ENCODE peak calls at places on chromosomes 7 and 10, in nine cellular contexts. J is mucosa of descending colon; R is OCI-LY7; Z is lower lobe of right lung; I is breast epithelium; N is CD8-positive, alpha-beta T cell; Q is heart left ventricle; X is fibroblast of lung; D is upper lobe of right lung. L is an unnamed sample. For H3K4me1, the result is how much of the 10 kb centered on the place peaks cover.

GRCh38 chr7:80134536-80135305 is at the start of gene GNAI1:
- DNase-seq in D (peak), R (no peak), I (no peak), X (peak), N (peak), Q (peak), Z (peak), J (peak), L (peak)

GRCh38 chr10:21509391-21510217 is 15.9 kb downstream of the SKIDA1 start:
- DNase-seq in R (no peak), J (no peak), D (peak), Z (no peak), N (no peak), I (no peak), X (no peak), Q (no peak), L (no peak)

GRCh38 chr7:151757274-151757673 is 119.6 kb downstream of the PRKAG2 start:
- DNase-seq in D (no peak), R (no peak), Q (no peak), J (no peak), I (no peak), N (no peak), X (peak), Z (no peak), L (no peak)

GRCh38 chr7:97027427-97028234 is 3.0 kb upstream of the DLX5 start:
- DNase-seq in I (peak), R (peak), X (peak), Z (peak), Q (peak), D (peak), J (peak), N (peak), L (peak)

GRCh38 chr10:110694820-110695219 is 50.7 kb downstream of the RBM20 start:
- DNase-seq in Q (no peak), I (no peak), Z (no peak), X (no peak), J (no peak), D (no peak), R (no peak), N (no peak), L (no peak)

GRCh38 chr7:133861876-133862275 is 265.3 kb upstream of the LRGUK start:
- DNase-seq in Q (no peak), J (no peak), R (no peak), D (no peak), X (no peak), N (no peak), I (no peak), Z (no peak), L (no peak)

GRCh38 chr10:62815373-62816111 is 624 bp downstream of the EGR2 start:
- DNase-seq in I (no peak), N (peak), D (peak), Q (no peak), J (peak), R (no peak), Z (peak), X (no peak), L (no peak)

GRCh38 chr10:88986549-88987242 is 3.9 kb upstream of the FAS start:
- DNase-seq in Q (no peak), N (no peak), X (peak), I (no peak), R (peak), Z (no peak), J (no peak), D (no peak), L (peak)

GRCh38 chr10:35423505-35424306 is 87.4 kb downstream of the CCNY start:
- DNase-seq in I (no peak), Q (no peak), X (no peak), J (no peak), N (no peak), Z (no peak), R (no peak), D (no peak), L (no peak)

GRCh38 chr10:70145166-70145665 is 1.3 kb downstream of the TYSND1 start:
- DNase-seq in X (no peak), Q (no peak), J (no peak), R (no peak), I (no peak), N (no peak), D (no peak), Z (no peak), L (no peak)

GRCh38 chr7:140734096-140734495 is 37.6 kb downstream of the NDUFB2 start:
- DNase-seq in Q (no peak), J (no peak), I (no peak), X (no peak), R (peak), N (no peak), D (no peak), Z (no peak), L (no peak)

GRCh38 chr7:2870471-2870941 is 26.4 kb upstream of the GNA12 start:
- DNase-seq in N (peak), R (peak), J (peak), Z (peak), D (peak), X (peak), I (no peak), Q (peak), L (no peak)

GRCh38 chr7:99381664-99382075 is 7.1 kb downstream of the ARPC1B start:
- DNase-seq in X (no peak), N (no peak), I (no peak), J (no peak), D (no peak), Z (no peak), R (no peak), Q (no peak), L (no peak)

GRCh38 chr7:137751361-137752009 is 95.3 kb downstream of the DGKI start:
- DNase-seq in J (no peak), N (no peak), Z (no peak), D (no peak), Q (no peak), X (no peak), R (no peak), I (no peak), L (no peak)

GRCh38 chr10:127743205-127743604 is 6.2 kb downstream of the FOXI2 start:
- DNase-seq in Z (no peak), D (no peak), N (no peak), J (no peak), R (no peak), Q (no peak), X (no peak), I (no peak), L (no peak)

GRCh38 chr7:93622036-93622714 is 47.7 kb upstream of the CALCR start:
- DNase-seq in X (peak), R (peak), Z (no peak), D (no peak), I (no peak), J (no peak), Q (peak), N (no peak), L (peak)

GRCh38 chr7:141674702-141675101 is 27.3 kb downstream of the DENND11 start:
- DNase-seq in X (no peak), Z (no peak), R (peak), N (no peak), Q (no peak), J (no peak), I (no peak), D (no peak), L (no peak)

GRCh38 chr10:127117125-127117524 is 79.3 kb downstream of the INSYN2A start:
- DNase-seq in N (peak), D (peak), J (peak), Z (no peak), X (peak), Q (peak), I (no peak), R (peak), L (peak)

GRCh38 chr10:31745612-31746376 is 182.8 kb downstream of the ARHGAP12 start:
- DNase-seq in I (no peak), R (no peak), N (peak), X (peak), J (no peak), D (no peak), Q (no peak), Z (no peak), L (peak)

GRCh38 chr7:50667789-50668226 is 102.6 kb upstream of the DDC start:
- DNase-seq in X (peak), J (no peak), Z (no peak), Q (peak), R (no peak), N (no peak), D (no peak), I (no peak), L (no peak)

GRCh38 chr7:24882989-24883631 is 96.9 kb downstream of the OSBPL3 start:
- DNase-seq in Z (no peak), Q (peak), I (no peak), J (no peak), R (peak), X (peak), D (no peak), N (no peak), L (no peak)

GRCh38 chr10:87961314-87961713 is 97.9 kb downstream of the PTEN start:
- DNase-seq in D (no peak), J (no peak), Q (no peak), I (no peak), Z (no peak), N (no peak), X (peak), R (no peak), L (peak)

GRCh38 chr10:88154596-88155250 is 291.3 kb downstream of the PTEN start:
- DNase-seq in Q (no peak), Z (no peak), X (peak), N (no peak), R (no peak), J (no peak), I (no peak), D (no peak), L (no peak)

GRCh38 chr10:104317195-104318095 is 20.8 kb downstream of the ITPRIP start:
- DNase-seq in I (no peak), X (peak), N (no peak), J (no peak), R (peak), Q (no peak), D (peak), Z (no peak), L (no peak)

DNA sequence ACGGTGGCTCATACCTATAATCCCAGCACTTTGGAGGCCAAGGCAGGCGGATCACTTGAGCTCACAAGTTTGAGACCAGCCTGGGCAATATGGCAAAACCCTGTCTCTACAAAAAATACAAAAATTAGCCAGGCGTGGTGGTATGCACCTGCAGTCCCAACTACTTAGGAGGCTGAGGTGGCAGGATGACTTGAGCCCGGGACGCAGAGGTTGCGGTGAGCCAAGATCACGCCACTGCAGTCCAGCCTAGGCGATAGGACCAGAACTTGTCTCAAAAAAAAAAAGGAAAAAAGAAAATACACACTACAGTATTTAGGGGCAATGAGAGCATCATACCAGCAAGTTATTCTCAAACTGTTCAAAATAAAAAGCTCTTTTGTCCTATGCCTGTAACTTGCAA is 59.5 kb downstream of the ABI1 start:
- DNase-seq in D (no peak), Z (no peak), J (no peak), Q (no peak), R (peak), N (no peak), X (no peak), I (no peak), L (no peak)
- H3K4me1 ChIP-seq in D (under half), Z (under half), J (under half), Q (under half), R (half or more), N (under half), X (under half), I (under half), L (under half)

GRCh38 chr10:11878776-11879175 is 55.6 kb downstream of the PROSER2 start:
- DNase-seq in X (no peak), Z (no peak), N (no peak), J (no peak), I (no peak), Q (no peak), D (no peak), R (no peak), L (no peak)
- H3K4me1 ChIP-seq in X (under half), Z (under half), N (under half), J (under half), I (under half), Q (under half), D (under half), R (under half), L (half or more)

DNA sequence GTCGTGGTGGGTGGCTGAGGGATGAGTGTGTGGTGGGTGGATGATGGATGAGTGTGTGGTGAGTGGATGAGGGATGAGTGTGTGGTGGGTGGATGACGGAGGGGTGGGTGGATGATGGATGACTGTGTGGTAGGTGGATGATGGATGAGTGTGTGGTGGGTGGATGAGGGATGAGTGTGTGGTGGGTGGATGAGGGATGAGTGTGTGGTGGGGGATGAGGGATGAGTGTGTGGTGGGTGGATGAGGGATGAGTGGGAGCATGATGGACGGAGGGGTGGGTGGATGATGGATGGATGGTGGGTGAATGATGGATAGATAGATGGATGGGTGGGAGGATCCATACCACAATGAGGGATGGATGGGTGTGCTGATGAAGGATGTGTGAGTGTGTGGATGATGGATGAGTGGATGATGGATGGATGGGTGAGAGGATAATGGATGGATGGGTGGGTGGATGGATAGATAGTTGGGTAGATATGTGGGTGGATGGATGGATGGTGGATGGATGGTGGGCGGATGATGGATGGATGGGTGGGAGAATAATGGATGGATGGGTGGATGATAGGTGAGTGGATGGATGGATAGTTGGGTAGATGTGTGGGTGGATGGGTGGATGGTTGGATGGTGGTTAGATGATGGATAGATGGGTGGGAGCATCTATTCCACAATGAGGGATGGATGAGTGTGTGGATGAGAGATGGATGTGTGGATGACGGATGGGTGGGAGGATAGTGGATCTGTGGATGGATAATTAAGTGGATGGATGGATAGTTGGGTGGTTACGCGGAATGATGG is 266.8 kb downstream of the CELF2 start:
- DNase-seq in R (no peak), D (no peak), X (no peak), I (no peak), Q (no peak), N (no peak), Z (no peak), J (no peak), L (no peak)
- H3K4me1 ChIP-seq in R (under half), D (under half), X (under half), I (under half), Q (under half), N (under half), Z (under half), J (under half), L (under half)

GRCh38 chr7:150402671-150403321 is 23.7 kb downstream of the ZNF775 start:
- DNase-seq in Z (no peak), D (peak), Q (no peak), X (no peak), R (no peak), N (no peak), I (peak), J (peak), L (no peak)

GRCh38 chr7:150405584-150406310 is 26.6 kb downstream of the ZNF775 start:
- DNase-seq in J (peak), I (no peak), Z (no peak), D (no peak), R (peak), N (peak), Q (peak), X (no peak), L (peak)

GRCh38 chr7:150404785-150405583 is 25.9 kb downstream of the ZNF775 start:
- DNase-seq in I (peak), R (peak), X (peak), N (peak), J (peak), Q (peak), Z (peak), D (peak), L (peak)

GRCh38 chr7:150403376-150404171 is 24.4 kb downstream of the ZNF775 start:
- DNase-seq in R (no peak), X (no peak), J (no peak), D (peak), Q (no peak), I (peak), Z (no peak), N (no peak), L (no peak)

DNA sequence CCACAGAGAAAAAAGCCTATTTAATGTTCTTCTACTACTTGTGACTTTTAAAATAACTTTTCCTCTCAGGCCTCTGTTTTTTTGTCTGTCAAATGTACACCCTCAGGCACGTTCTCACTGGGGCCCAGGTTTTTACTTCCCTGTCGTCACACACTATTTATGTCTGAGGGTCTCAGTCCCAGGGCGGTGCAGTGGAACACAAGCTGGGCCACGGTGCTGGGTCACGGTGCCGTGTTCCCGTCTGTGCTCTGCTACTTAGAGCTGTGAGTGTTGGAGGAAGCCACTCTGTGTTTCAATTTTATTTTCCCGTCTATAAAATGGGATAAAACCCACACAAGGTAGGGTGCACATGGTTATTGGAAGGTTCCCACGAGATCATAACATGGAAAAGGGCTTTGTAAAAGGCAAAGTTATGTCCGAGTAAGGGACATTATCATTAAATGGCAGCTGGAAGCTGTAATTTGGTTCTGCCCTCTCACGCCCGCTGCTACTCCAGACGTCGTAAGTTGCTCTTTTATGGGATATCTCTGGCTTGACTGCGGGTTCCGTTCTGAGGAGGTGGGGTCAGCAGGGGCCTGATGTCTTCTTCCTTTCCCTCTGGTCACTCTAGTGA is 25.1 kb downstream of the ZNF775 start:
- DNase-seq in X (no peak), R (no peak), J (no peak), Q (no peak), D (no peak), N (no peak), I (peak), Z (no peak), L (no peak)
- H3K4me1 ChIP-seq in X (under half), R (under half), J (under half), Q (under half), D (under half), N (under half), I (under half), Z (under half), L (under half)

GRCh38 chr10:5649746-5650145 is 16.6 kb downstream of the ASB13 start:
- DNase-seq in N (no peak), I (no peak), R (no peak), Z (no peak), J (no peak), Q (no peak), X (no peak), D (no peak), L (no peak)
- H3K4me1 ChIP-seq in N (under half), I (under half), R (half or more), Z (under half), J (under half), Q (under half), X (under half), D (under half), L (under half)

GRCh38 chr10:664248-664647 is 25.2 kb downstream of the DIP2C start:
- DNase-seq in D (no peak), R (no peak), N (no peak), I (no peak), J (no peak), X (no peak), Q (no peak), Z (no peak), L (no peak)

GRCh38 chr10:662686-663465 is 26.6 kb downstream of the DIP2C start:
- DNase-seq in J (peak), I (no peak), N (no peak), X (no peak), Z (no peak), Q (no peak), R (no peak), D (no peak), L (no peak)

GRCh38 chr10:663466-663751 is 26.1 kb downstream of the DIP2C start:
- DNase-seq in I (no peak), Z (no peak), D (no peak), N (no peak), Q (no peak), J (peak), R (no peak), X (no peak), L (no peak)

GRCh38 chr10:664893-665292 is 24.6 kb downstream of the DIP2C start:
- DNase-seq in J (no peak), N (no peak), I (no peak), R (no peak), X (no peak), Q (no peak), D (no peak), Z (no peak), L (no peak)

GRCh38 chr10:663844-664243 is 25.6 kb downstream of the DIP2C start:
- DNase-seq in I (no peak), Z (no peak), J (peak), Q (no peak), R (no peak), D (peak), N (no peak), X (no peak), L (no peak)
- H3K4me1 ChIP-seq in I (under half), Z (under half), J (under half), Q (under half), R (under half), D (under half), N (under half), X (under half), L (under half)

GRCh38 chr7:131486346-131486745 is 70.1 kb downstream of the PODXL start:
- DNase-seq in I (no peak), Q (no peak), X (no peak), N (no peak), R (no peak), Z (no peak), D (no peak), J (no peak), L (no peak)

GRCh38 chr7:131480384-131481315 is 75.8 kb downstream of the PODXL start:
- DNase-seq in Q (no peak), I (no peak), J (no peak), X (no peak), D (no peak), Z (no peak), N (no peak), R (no peak), L (peak)

GRCh38 chr7:131482800-131483199 is 73.6 kb downstream of the PODXL start:
- DNase-seq in J (no peak), Z (no peak), X (no peak), I (no peak), D (no peak), R (no peak), Q (no peak), N (no peak), L (no peak)

GRCh38 chr7:131487217-131487616 is 69.2 kb downstream of the PODXL start:
- DNase-seq in J (no peak), Q (no peak), Z (no peak), X (no peak), R (no peak), N (no peak), I (no peak), D (no peak), L (no peak)

GRCh38 chr7:131483586-131483985 is 72.8 kb downstream of the PODXL start:
- DNase-seq in R (no peak), J (no peak), Q (no peak), I (no peak), Z (no peak), D (no peak), N (no peak), X (no peak), L (no peak)
- H3K4me1 ChIP-seq in R (under half), J (under half), Q (under half), I (under half), Z (under half), D (under half), N (under half), X (under half), L (under half)

GRCh38 chr7:15305002-15305600 is 256.7 kb downstream of the AGMO start:
- DNase-seq in X (peak), N (no peak), J (no peak), Q (peak), D (no peak), R (peak), Z (no peak), I (no peak), L (peak)

GRCh38 chr7:15308831-15309230 is 253.0 kb downstream of the AGMO start:
- DNase-seq in Q (no peak), R (no peak), X (no peak), Z (no peak), I (no peak), D (no peak), J (no peak), N (no peak), L (no peak)

GRCh38 chr7:15306286-15306685 is 255.5 kb downstream of the AGMO start:
- DNase-seq in Q (no peak), D (no peak), R (no peak), X (no peak), N (no peak), J (no peak), Z (no peak), I (no peak), L (no peak)

GRCh38 chr7:15303357-15303756 is 258.5 kb downstream of the AGMO start:
- DNase-seq in J (no peak), N (no peak), I (no peak), R (no peak), Q (no peak), D (no peak), X (no peak), Z (no peak), L (no peak)
- H3K4me1 ChIP-seq in J (under half), N (under half), I (under half), R (under half), Q (under half), D (under half), X (under half), Z (under half), L (under half)